ENCODE peak calls at places on chromosomes 3 and 15, in six cellular contexts. E is sigmoid colon, S is HepG2, V is transverse colon, P is esophagus muscularis mucosa, M is H1. N is an unnamed sample.
A peak's percentile ranks its signal among the peaks of the same experiment; 100 is the strongest.

GRCh38 chr3:120622870-120623718 is 27.0 kb downstream of the NDUFB4 start:
- DNase-seq in E (no peak), S (peak; percentile 58), V (peak; percentile 11), P (no peak), M (no peak), N (no peak)

GRCh38 chr3:147411235-147411607 is 2.1 kb downstream of the ZIC1 start:
- DNase-seq in E (no peak), S (no peak), V (no peak), P (peak; percentile 55), M (no peak), N (no peak)

GRCh38 chr15:80645494-80646065 is 49.5 kb upstream of the ABHD17C start:
- DNase-seq in E (no peak), S (no peak), V (no peak), P (peak; percentile 57), M (no peak), N (no peak)

GRCh38 chr3:190695994-190696393 is 166.5 kb downstream of the GMNC start:
- DNase-seq in E (no peak), S (peak; percentile 5), V (no peak), P (no peak), M (no peak), N (no peak)

GRCh38 chr15:33086500-33087141 is 107.9 kb downstream of the FMN1 start:
- DNase-seq in E (no peak), S (peak; percentile 19), V (no peak), P (no peak), M (no peak), N (no peak)

GRCh38 chr3:130276203-130276803 is 69.2 kb upstream of the COL6A5 start:
- DNase-seq in E (no peak), S (peak; percentile 24), V (no peak), P (no peak), M (no peak), N (no peak)

GRCh38 chr3:25438791-25439555 is 10.9 kb downstream of the RARB start:
- DNase-seq in E (no peak), S (no peak), V (no peak), P (no peak), M (no peak), N (no peak)

GRCh38 chr3:50885491-50885890 is 210.8 kb downstream of the DOCK3 start:
- DNase-seq in E (no peak), S (peak; percentile 6), V (no peak), P (no peak), M (no peak), N (no peak)

GRCh38 chr15:66472176-66472999 is 25.2 kb downstream of the SNAPC5 start:
- DNase-seq in E (no peak), S (peak; percentile 35), V (peak; percentile 11), P (no peak), M (no peak), N (no peak)

GRCh38 chr15:48029656-48030055 is 91.1 kb upstream of the SLC24A5 start:
- DNase-seq in E (no peak), S (no peak), V (no peak), P (peak; percentile 62), M (no peak), N (no peak)

GRCh38 chr3:128278761-128279593 is 125.7 kb downstream of the EEFSEC start:
- DNase-seq in E (peak; percentile 87), S (no peak), V (peak; percentile 25), P (no peak), M (no peak), N (peak; percentile 90)

GRCh38 chr3:191329654-191330308 is 545 bp downstream of the UTS2B start:
- DNase-seq in E (peak; percentile 69), S (peak; percentile 29), V (peak; percentile 69), P (no peak), M (no peak), N (peak; percentile 74)

GRCh38 chr3:147408180-147409105 is 722 bp upstream of the ZIC1 start:
- DNase-seq in E (no peak), S (no peak), V (no peak), P (peak; percentile 24), M (no peak), N (no peak)

GRCh38 chr15:69749797-69750196 is 297.2 kb downstream of the RPLP1 start:
- DNase-seq in E (no peak), S (no peak), V (no peak), P (no peak), M (no peak), N (no peak)

GRCh38 chr15:92393287-92393993 is at the start of gene ST8SIA2:
- DNase-seq in E (no peak), S (no peak), V (no peak), P (no peak), M (no peak), N (no peak)

GRCh38 chr15:73677146-73677607 is 7.0 kb upstream of the CD276 start:
- DNase-seq in E (peak; percentile 85), S (peak; percentile 65), V (peak; percentile 76), P (peak; percentile 91), M (no peak), N (peak; percentile 77)

GRCh38 chr3:138899592-138899991 is 47.3 kb downstream of the FOXL2 start:
- DNase-seq in E (no peak), S (no peak), V (no peak), P (no peak), M (no peak), N (no peak)

GRCh38 chr15:95770191-95770590 is 560.3 kb upstream of the NR2F2 start:
- DNase-seq in E (no peak), S (no peak), V (no peak), P (no peak), M (no peak), N (no peak)

GRCh38 chr3:135896613-135897012 is 68.9 kb upstream of the PPP2R3A start:
- DNase-seq in E (no peak), S (no peak), V (no peak), P (no peak), M (no peak), N (no peak)

GRCh38 chr15:101149864-101150722 is 101.8 kb downstream of the CHSY1 start:
- DNase-seq in E (peak; percentile 64), S (no peak), V (no peak), P (no peak), M (no peak), N (no peak)

GRCh38 chr3:120033594-120033993 is 60.7 kb downstream of the GSK3B start:
- DNase-seq in E (no peak), S (no peak), V (no peak), P (no peak), M (no peak), N (no peak)

GRCh38 chr3:42708611-42709151 is 6.1 kb upstream of the HHATL start:
- DNase-seq in E (peak; percentile 59), S (no peak), V (no peak), P (no peak), M (no peak), N (peak; percentile 61)

GRCh38 chr15:57395292-57395691 is 19.0 kb downstream of the CGNL1 start:
- DNase-seq in E (no peak), S (no peak), V (no peak), P (no peak), M (no peak), N (no peak)

GRCh38 chr3:148757238-148757930 is 59.7 kb downstream of the AGTR1 start:
- DNase-seq in E (no peak), S (no peak), V (no peak), P (no peak), M (no peak), N (no peak)
- TF ChIP-seq POLR2AphosphoS5 in E (no peak), S (no peak), V (no peak), P (no peak), M (no peak), N (no peak)

GRCh38 chr3:13879946-13880810 is at the start of gene WNT7A:
- DNase-seq in E (peak; percentile 48), S (no peak), V (no peak), P (no peak), M (no peak), N (peak; percentile 71)
- TF ChIP-seq CTCF in E (peak; percentile 21), S (peak; percentile 70), V (peak; percentile 47), P (peak; percentile 37), M (peak; percentile 74), N (peak; percentile 67)

DNA sequence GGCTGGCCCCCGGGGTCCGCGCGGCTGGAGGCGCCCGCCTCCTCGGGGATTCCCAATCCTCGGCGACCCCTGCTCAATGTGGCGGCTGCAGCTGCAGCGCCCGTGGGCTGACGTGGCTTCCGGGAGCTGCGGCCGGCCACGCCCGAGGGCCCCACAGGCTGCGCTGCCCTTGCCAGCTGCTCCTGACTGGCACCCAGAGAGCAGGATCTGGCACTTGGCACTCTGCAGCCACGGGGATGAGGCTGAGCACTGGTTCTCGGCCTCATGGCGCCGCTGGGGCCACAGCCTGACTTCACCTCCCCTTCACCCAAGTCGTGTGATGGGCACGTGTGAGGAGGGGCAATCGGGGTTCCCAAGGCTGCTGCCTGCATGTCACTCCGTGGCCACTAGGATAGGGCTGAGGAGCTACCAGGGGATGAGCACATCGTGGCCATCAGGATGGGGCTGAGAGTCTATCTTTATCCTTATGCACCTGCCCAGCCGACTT is 267.8 kb upstream of the FRG2C start:
- DNase-seq in E (no peak), S (no peak), V (no peak), P (no peak), M (no peak), N (no peak)
- H3K4me3 ChIP-seq in E (peak overlapping the region; percentile 38), S (no peak overlapping the region), V (peak overlapping the region; percentile 33), P (peak overlapping the region; percentile 44), M (no peak overlapping the region), N (peak overlapping the region; percentile 36)

GRCh38 chr3:110821586-110821985 is 250.0 kb upstream of the NECTIN3 start:
- DNase-seq in E (no peak), S (no peak), V (no peak), P (no peak), M (no peak), N (no peak)
- TF ChIP-seq POLR2AphosphoS5 in E (no peak), S (no peak), V (no peak), P (no peak), M (no peak), N (no peak)

GRCh38 chr15:71743861-71744382 is 66.4 kb upstream of the NR2E3 start:
- DNase-seq in E (no peak), S (peak; percentile 39), V (peak; percentile 67), P (no peak), M (no peak), N (no peak)
- TF ChIP-seq CTCF in E (peak; percentile 47), S (peak; percentile 57), V (peak; percentile 76), P (peak; percentile 74), M (no peak), N (peak; percentile 29)